ENCODE peak calls at places on chromosomes 3 and 15, in five cellular contexts. O is uterus, N is adrenal gland, V is esophagus squamous epithelium, I is transverse colon. U is an unnamed sample.

GRCh38 chr3:77370413-77370812 is 330.5 kb downstream of the ROBO2 start:
- DNase-seq in O (peak; percentile 16), N (peak; percentile 28), V (no peak), I (no peak), U (no peak)

GRCh38 chr3:160312014-160312624 is 86.9 kb downstream of the C3orf80 start:
- DNase-seq in O (no peak), N (no peak), V (no peak), I (no peak), U (no peak)

GRCh38 chr3:148513066-148513671 is 184.5 kb upstream of the AGTR1 start:
- DNase-seq in O (no peak), N (no peak), V (no peak), I (no peak), U (no peak)

GRCh38 chr3:9732080-9732752 is 681 bp downstream of the BRPF1 start:
- DNase-seq in O (no peak), N (no peak), V (no peak), I (peak; percentile 26), U (peak; percentile 17)

GRCh38 chr3:23592961-23593931 is 212.5 kb upstream of the UBE2E1 start:
- DNase-seq in O (no peak), N (no peak), V (no peak), I (no peak), U (no peak)

GRCh38 chr3:136149569-136150136 is 46.5 kb downstream of the MSL2 start:
- DNase-seq in O (no peak), N (no peak), V (no peak), I (no peak), U (no peak)

GRCh38 chr15:73786518-73786917 is 33.4 kb upstream of the INSYN1 start:
- DNase-seq in O (no peak), N (no peak), V (no peak), I (no peak), U (no peak)

GRCh38 chr3:185959609-185960517 is 22.0 kb upstream of the TRA2B start:
- DNase-seq in O (no peak), N (peak; percentile 49), V (no peak), I (peak; percentile 64), U (peak; percentile 70)

GRCh38 chr3:117722856-117723255 is 1013.3 kb downstream of the TUSC7 start:
- DNase-seq in O (no peak), N (no peak), V (no peak), I (no peak), U (no peak)

GRCh38 chr3:49673715-49674490 is at the start of gene APEH:
- DNase-seq in O (peak; percentile 93), N (peak; percentile 98), V (no peak), I (peak; percentile 98), U (peak; percentile 97)

GRCh38 chr3:20336572-20336971 is 150.6 kb upstream of the SGO1 start:
- DNase-seq in O (no peak), N (no peak), V (no peak), I (no peak), U (no peak)

GRCh38 chr15:70376929-70377691 is 279.4 kb upstream of the TLE3 start:
- DNase-seq in O (peak; percentile 66), N (peak; percentile 61), V (no peak), I (peak; percentile 3), U (peak; percentile 55)

GRCh38 chr3:169811606-169812123 is 1.0 kb upstream of the LRRIQ4 start:
- DNase-seq in O (no peak), N (no peak), V (no peak), I (no peak), U (no peak)

GRCh38 chr3:118425272-118425837 is 609.3 kb downstream of the IGSF11 start:
- DNase-seq in O (no peak), N (no peak), V (no peak), I (no peak), U (no peak)

GRCh38 chr3:101725192-101725889 is 927 bp downstream of the CEP97 start:
- DNase-seq in O (peak; percentile 26), N (peak; percentile 22), V (no peak), I (peak; percentile 35), U (peak; percentile 19)

GRCh38 chr3:173709026-173709425 is 311.5 kb downstream of the NLGN1 start:
- DNase-seq in O (no peak), N (no peak), V (no peak), I (no peak), U (no peak)

GRCh38 chr3:196075013-196075412 is 6.9 kb downstream of the TFRC start:
- DNase-seq in O (no peak), N (no peak), V (no peak), I (no peak), U (no peak)

GRCh38 chr3:196072313-196072712 is 9.6 kb downstream of the TFRC start:
- DNase-seq in O (no peak), N (no peak), V (no peak), I (no peak), U (no peak)

GRCh38 chr3:196076721-196077120 is 5.2 kb downstream of the TFRC start:
- DNase-seq in O (no peak), N (no peak), V (no peak), I (no peak), U (no peak)

GRCh38 chr3:196067439-196067838 is 14.5 kb downstream of the TFRC start:
- DNase-seq in O (no peak), N (no peak), V (no peak), I (no peak), U (no peak)

DNA sequence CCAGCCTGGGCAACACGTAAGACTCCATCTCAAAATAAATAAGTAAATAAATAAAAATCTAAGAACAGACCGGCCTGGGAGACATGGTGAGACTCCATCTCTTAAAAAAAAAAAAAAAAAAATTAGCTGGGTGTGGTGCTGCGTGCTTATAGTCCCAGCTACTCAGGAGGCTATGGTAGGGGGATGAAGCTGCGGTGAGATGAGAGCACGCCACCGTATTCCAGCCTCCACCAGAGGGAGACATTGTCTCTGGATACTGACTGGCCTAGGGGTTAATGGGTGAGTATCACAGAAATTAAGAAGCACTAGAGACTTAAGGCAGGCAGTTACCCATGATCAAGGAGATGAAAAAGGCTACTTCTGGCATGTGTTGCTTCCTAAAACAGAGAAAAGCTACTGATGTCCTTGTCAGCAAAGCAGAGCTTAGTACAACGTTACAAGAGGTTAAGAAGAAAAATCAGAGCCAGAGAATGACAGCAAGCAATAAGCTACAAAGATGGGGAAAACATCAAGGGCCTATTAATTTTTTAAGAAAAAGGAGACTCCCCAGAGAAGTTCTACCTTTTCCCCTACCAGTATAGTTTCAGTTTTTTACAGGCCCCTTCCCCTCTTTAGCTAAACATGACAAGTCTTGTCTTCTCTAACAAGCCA is 8.6 kb downstream of the TFRC start:
- DNase-seq in O (peak; percentile 60), N (peak; percentile 57), V (no peak), I (peak; percentile 70), U (peak; percentile 70)
- H3K36me3 ChIP-seq in O (no peaks in the 10 kb centered on the region), N (no peaks in the 10 kb centered on the region), V (no peaks in the 10 kb centered on the region), I (peaks cover 60% of the 10 kb centered on the region), U (peaks cover 31% of the 10 kb centered on the region)

DNA sequence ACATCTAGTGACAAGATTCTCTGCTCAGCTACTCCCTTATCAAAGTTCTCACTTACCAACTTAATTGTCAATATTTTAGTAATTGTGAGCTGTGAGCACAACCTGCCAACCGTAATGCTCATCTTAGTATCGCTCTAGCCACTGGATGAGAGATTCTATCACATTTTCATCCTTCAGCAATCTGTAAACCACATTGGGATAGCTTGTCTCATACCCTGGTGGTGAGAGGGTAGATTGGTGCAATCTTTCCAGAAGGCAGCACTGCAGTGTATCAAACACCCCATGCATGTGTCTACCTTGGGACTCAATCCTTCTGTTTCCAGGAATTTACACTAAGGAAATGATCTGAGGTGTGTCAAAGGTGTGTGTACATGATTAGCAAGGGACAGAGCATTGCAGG is 18.9 kb upstream of the ATP8B4 start:
- DNase-seq in O (no peak), N (no peak), V (no peak), I (no peak), U (no peak)
- TF ChIP-seq POLR2A in O (no peak), N (no peak), V (no peak), I (no peak), U (no peak)

DNA sequence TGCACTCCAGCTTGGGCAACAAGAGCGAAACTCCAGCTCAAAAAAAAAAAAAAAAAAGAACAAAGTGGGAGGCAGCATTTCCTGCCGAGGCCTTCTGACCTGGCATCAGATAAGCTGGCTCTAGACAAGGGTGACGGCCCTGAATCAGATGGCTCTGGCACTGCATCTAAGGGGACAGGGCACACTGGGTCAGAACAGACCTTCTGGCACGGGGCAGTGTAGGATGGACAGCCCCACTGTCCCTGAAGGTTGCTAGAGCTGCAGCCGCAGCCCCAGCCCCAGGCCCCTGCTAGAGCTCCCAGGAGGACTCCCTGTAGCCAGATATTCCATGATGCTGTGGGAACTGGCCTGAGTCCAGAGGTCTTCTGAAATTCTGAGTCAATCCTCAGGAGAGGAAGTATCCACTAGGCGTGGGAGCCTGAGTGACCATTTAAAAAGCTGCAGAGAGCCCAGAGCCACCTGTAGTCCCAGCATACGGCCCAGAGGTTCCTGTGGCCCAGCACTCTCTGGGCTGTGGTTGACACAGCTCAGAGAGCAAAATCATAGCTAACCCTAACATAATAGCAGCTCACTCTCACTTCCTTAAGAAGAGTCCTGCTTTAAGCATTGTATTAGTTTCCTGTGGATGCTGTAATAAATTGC is 69.2 kb upstream of the MFGE8 start:
- DNase-seq in O (peak; percentile 62), N (peak; percentile 88), V (no peak), I (peak; percentile 16), U (peak; percentile 29)
- H3K27ac ChIP-seq in O (peak overlapping the region; percentile 55), N (no peak overlapping the region), V (peak overlapping the region; percentile 11), I (no peak overlapping the region), U (no peak overlapping the region)

DNA sequence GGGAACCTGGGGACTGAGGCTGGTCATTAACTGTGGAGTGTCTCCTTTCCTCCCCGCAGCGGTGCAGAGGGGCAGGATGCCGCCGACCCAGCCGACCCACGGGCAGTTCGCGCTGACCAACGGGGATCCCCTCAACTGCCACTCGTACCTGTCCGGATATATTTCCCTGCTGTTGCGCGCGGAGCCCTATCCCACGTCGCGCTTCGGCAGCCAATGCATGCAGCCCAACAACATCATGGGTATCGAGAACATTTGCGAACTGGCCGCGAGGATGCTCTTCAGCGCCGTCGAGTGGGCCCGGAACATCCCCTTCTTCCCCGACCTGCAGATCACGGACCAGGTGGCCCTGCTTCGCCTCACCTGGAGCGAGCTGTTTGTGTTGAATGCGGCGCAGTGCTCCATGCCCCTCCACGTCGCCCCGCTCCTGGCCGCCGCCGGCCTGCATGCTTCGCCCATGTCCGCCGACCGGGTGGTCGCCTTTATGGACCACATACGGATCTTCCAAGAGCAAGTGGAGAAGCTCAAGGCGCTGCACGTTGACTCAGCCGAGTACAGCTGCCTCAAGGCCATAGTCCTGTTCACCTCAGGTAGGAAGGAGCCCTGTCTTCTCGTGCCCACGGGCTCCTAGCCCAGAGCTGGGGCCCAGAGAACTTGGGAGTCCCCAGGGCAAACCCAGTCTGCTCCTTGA is 3.7 kb downstream of the NR2F2 start:
- DNase-seq in O (peak; percentile 17), N (peak; percentile 30), V (no peak), I (peak; percentile 13), U (no peak)
- H3K36me3 ChIP-seq in O (no peaks in the 10 kb centered on the region), N (no peaks in the 10 kb centered on the region), V (no peaks in the 10 kb centered on the region), I (no peaks in the 10 kb centered on the region), U (no peaks in the 10 kb centered on the region)

DNA sequence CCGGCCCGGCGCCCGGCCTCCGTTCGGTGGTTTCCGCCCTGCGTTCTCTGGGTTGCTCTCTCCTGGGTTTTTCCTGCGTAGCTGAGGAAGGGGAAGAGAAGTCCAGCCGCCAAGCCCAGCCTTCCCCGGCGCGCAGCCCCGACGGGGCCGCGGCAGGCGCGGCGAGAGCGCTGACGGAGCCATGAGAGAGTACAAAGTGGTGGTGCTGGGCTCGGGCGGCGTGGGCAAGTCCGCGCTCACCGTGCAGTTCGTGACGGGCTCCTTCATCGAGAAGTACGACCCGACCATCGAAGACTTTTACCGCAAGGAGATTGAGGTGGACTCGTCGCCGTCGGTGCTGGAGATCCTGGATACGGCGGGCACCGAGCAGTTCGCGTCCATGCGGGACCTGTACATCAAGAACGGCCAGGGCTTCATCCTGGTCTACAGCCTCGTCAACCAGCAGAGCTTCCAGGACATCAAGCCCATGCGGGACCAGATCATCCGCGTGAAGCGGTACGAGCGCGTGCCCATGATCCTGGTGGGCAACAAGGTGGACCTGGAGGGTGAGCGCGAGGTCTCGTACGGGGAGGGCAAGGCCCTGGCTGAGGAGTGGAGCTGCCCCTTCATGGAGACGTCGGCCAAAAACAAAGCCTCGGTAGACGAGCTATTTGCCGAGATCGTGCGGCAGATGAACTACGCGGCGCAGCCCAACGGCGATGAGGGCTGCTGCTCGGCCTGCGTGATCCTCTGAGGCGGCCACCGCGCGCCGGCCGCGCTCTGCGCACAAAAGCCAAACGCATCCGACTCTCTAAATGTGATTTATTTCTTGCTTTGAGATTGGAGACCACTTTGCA is 705 bp downstream of the RAP2B start:
- DNase-seq in O (peak; percentile 37), N (peak; percentile 37), V (no peak), I (peak; percentile 43), U (peak; percentile 37)
- TF ChIP-seq POLR2A in O (no peak), N (no peak), V (no peak), I (no peak), U (no peak)